ENCODE peak calls at places on chromosomes 6 and 20, in ten cellular contexts. Z is IMR-90, I is HepG2, Y is neural progenitor cell, X is GM06990, E is spleen, N is lower leg skin, Q is HFFc6, W is endodermal cell, V is sigmoid colon. F is an unnamed sample.

GRCh38 chr6:84193140-84193708 is 34.2 kb downstream of the CEP162 start:
- DNase-seq in Q (peak), E (no peak), I (no peak), N (no peak), X (no peak), Z (peak), V (no peak), Y (no peak), W (no peak), F (no peak)

GRCh38 chr20:15496501-15497039 is 1076.7 kb downstream of the KIF16B start:
- DNase-seq in E (no peak), W (no peak), Y (no peak), Z (no peak), V (no peak), I (no peak), X (no peak), Q (no peak), N (no peak), F (no peak)

GRCh38 chr20:48703107-48703506 is 124.7 kb downstream of the PREX1 start:
- DNase-seq in E (peak), Q (no peak), V (peak), Z (no peak), X (no peak), I (no peak), N (no peak), W (no peak), Y (no peak), F (no peak)

GRCh38 chr6:4401408-4402367 is 266.3 kb upstream of the ECI2 start:
- DNase-seq in W (no peak), V (no peak), Y (no peak), N (no peak), I (no peak), E (no peak), Q (no peak), Z (peak), X (no peak), F (no peak)

GRCh38 chr20:32834972-32835371 is 15.2 kb downstream of the MAPRE1 start:
- DNase-seq in Y (no peak), V (no peak), E (no peak), N (no peak), Q (no peak), I (no peak), X (no peak), Z (no peak), W (no peak), F (no peak)

GRCh38 chr6:34546551-34547321 is 9.4 kb downstream of the SPDEF start:
- DNase-seq in Z (no peak), Q (no peak), I (no peak), E (no peak), Y (no peak), V (peak), X (no peak), N (peak), W (no peak), F (no peak)

GRCh38 chr6:147970970-147971369 is 371.7 kb upstream of the SASH1 start:
- DNase-seq in Q (no peak), V (no peak), X (no peak), E (no peak), I (peak), Y (peak), N (no peak), W (no peak), Z (peak), F (no peak)

GRCh38 chr6:125057392-125058246 is 95.4 kb downstream of the RNF217 start:
- DNase-seq in Z (no peak), E (no peak), W (no peak), Q (no peak), I (peak), V (no peak), Y (no peak), X (no peak), N (no peak), F (no peak)

GRCh38 chr20:46230811-46231282 is 77.5 kb downstream of the CDH22 start:
- DNase-seq in E (no peak), Q (no peak), W (peak), Z (peak), V (no peak), X (no peak), I (peak), N (no peak), Y (peak), F (no peak)

GRCh38 chr6:156662025-156662445 is 115.1 kb upstream of the ARID1B start:
- DNase-seq in I (peak), E (no peak), V (no peak), Y (peak), W (peak), Q (no peak), X (no peak), Z (no peak), N (no peak), F (peak)

GRCh38 chr6:108896111-108896661 is 48.0 kb downstream of the ARMC2 start:
- DNase-seq in X (peak), E (no peak), W (no peak), Y (no peak), V (no peak), Z (peak), I (no peak), N (no peak), Q (peak), F (no peak)

GRCh38 chr6:29552512-29553051 is 7.0 kb downstream of the UBD start:
- DNase-seq in Z (peak), I (no peak), V (no peak), X (no peak), Q (peak), Y (peak), E (no peak), W (no peak), N (no peak), F (peak)

GRCh38 chr6:3561745-3562144 is 104.9 kb upstream of the SLC22A23 start:
- DNase-seq in W (peak), X (no peak), E (no peak), V (no peak), Y (peak), Z (peak), Q (no peak), N (no peak), I (peak), F (no peak)

GRCh38 chr20:13294522-13294921 is 73.4 kb downstream of the ISM1 start:
- DNase-seq in Y (no peak), X (no peak), V (no peak), E (no peak), Z (no peak), Q (no peak), N (no peak), I (no peak), W (no peak), F (no peak)

GRCh38 chr6:98831057-98832031 is 3.0 kb upstream of the POU3F2 start:
- DNase-seq in Q (no peak), V (no peak), N (no peak), Z (no peak), I (no peak), E (peak), X (no peak), Y (peak), W (peak), F (no peak)

GRCh38 chr6:102356170-102356569 is 962.7 kb downstream of the GRIK2 start:
- DNase-seq in N (no peak), I (no peak), E (peak), V (no peak), Q (no peak), W (peak), Z (no peak), Y (no peak), X (no peak), F (no peak)

GRCh38 chr20:24995741-24996448 is 3.3 kb upstream of the APMAP start:
- DNase-seq in V (peak), N (no peak), Z (no peak), E (peak), X (no peak), Y (peak), W (peak), I (no peak), Q (peak), F (no peak)

GRCh38 chr6:30875244-30876038 is 8.9 kb upstream of the DDR1 start:
- DNase-seq in Y (no peak), N (peak), I (no peak), E (no peak), W (peak), Q (no peak), X (no peak), Z (no peak), V (no peak), F (no peak)

GRCh38 chr6:157650261-157650640 is 172.8 kb upstream of the SNX9 start:
- DNase-seq in N (no peak), X (no peak), I (no peak), Y (no peak), Z (no peak), W (no peak), Q (no peak), E (no peak), V (peak), F (no peak)

GRCh38 chr6:80872194-80872950 is 765.9 kb downstream of the BCKDHB start:
- DNase-seq in X (no peak), E (no peak), Q (no peak), Z (no peak), V (no peak), I (no peak), N (peak), Y (no peak), W (no peak), F (no peak)

GRCh38 chr20:13180986-13181889 is 39.8 kb upstream of the ISM1 start:
- DNase-seq in V (no peak), Q (no peak), N (no peak), E (no peak), Z (no peak), W (no peak), I (no peak), X (no peak), Y (no peak), F (no peak)

GRCh38 chr6:159036673-159037072 is 8.1 kb downstream of the TAGAP start:
- DNase-seq in Q (no peak), W (no peak), I (no peak), E (no peak), X (no peak), V (no peak), Z (no peak), N (no peak), Y (no peak), F (no peak)

GRCh38 chr6:95087394-95088097 is 489.8 kb upstream of the MANEA start:
- DNase-seq in X (no peak), E (no peak), Z (peak), Q (peak), N (no peak), W (no peak), V (no peak), Y (no peak), I (peak), F (no peak)

GRCh38 chr20:2822073-2822472 is 5.9 kb downstream of the TMEM239 start:
- DNase-seq in Z (peak), Q (no peak), W (peak), X (no peak), Y (peak), E (no peak), N (no peak), V (no peak), I (no peak), F (peak)

GRCh38 chr20:63150911-63151531 is 64.9 kb downstream of the YTHDF1 start:
- DNase-seq in W (no peak), I (no peak), X (no peak), E (peak), N (no peak), V (no peak), Q (no peak), Y (no peak), Z (no peak), F (no peak)

GRCh38 chr6:104700371-104701185 is 159.1 kb downstream of the HACE1 start:
- DNase-seq in V (no peak), E (no peak), X (no peak), W (no peak), Z (no peak), I (no peak), Y (peak), N (no peak), Q (no peak), F (no peak)

GRCh38 chr6:104699598-104700329 is 160.0 kb downstream of the HACE1 start:
- DNase-seq in Q (no peak), E (no peak), W (no peak), V (no peak), Y (no peak), I (no peak), Z (no peak), N (no peak), X (no peak), F (no peak)

GRCh38 chr6:104704191-104704590 is 155.5 kb downstream of the HACE1 start:
- DNase-seq in I (no peak), X (no peak), E (no peak), Q (no peak), V (no peak), Z (no peak), N (no peak), Y (no peak), W (no peak), F (no peak)

GRCh38 chr6:104702126-104702841 is 157.4 kb downstream of the HACE1 start:
- DNase-seq in V (no peak), W (no peak), N (no peak), X (no peak), E (no peak), Y (no peak), Q (no peak), Z (no peak), I (no peak), F (no peak)

GRCh38 chr6:104698979-104699378 is 160.7 kb downstream of the HACE1 start:
- DNase-seq in N (no peak), Z (no peak), W (no peak), Q (no peak), I (no peak), V (no peak), E (no peak), X (no peak), Y (no peak), F (no peak)
- TF ChIP-seq CTCF in N (no peak), Z (no peak), W (peak), Q (peak), I (no peak), V (no peak), E (no peak), X (no peak), Y (no peak), F (no peak)

GRCh38 chr6:83192871-83193746 is at the start of the genes PGM3 and RWDD2A:
- DNase-seq in X (peak), W (peak), E (peak), I (peak), Z (peak), Q (peak), V (peak), Y (peak), N (peak), F (peak)
- TF ChIP-seq CTCF in X (no peak), W (no peak), E (no peak), I (no peak), Z (no peak), Q (no peak), V (no peak), Y (no peak), N (no peak), F (no peak)

GRCh38 chr6:132023490-132023889 is 72.3 kb upstream of the CCN2 start:
- DNase-seq in Q (no peak), I (peak), Y (peak), V (no peak), Z (no peak), X (no peak), W (peak), N (no peak), E (no peak), F (no peak)
- TF ChIP-seq CTCF in Q (no peak), I (peak), Y (peak), V (no peak), Z (peak), X (no peak), W (peak), N (no peak), E (no peak), F (no peak)

GRCh38 chr6:134577998-134578397 is 260.1 kb upstream of the SGK1 start:
- DNase-seq in W (no peak), V (no peak), N (no peak), I (no peak), E (no peak), Z (peak), X (no peak), Y (peak), Q (peak), F (no peak)
- TF ChIP-seq CTCF in W (peak), V (no peak), N (no peak), I (no peak), E (no peak), Z (peak), X (no peak), Y (peak), Q (peak), F (no peak)

GRCh38 chr20:49754596-49754995 is 40.9 kb upstream of the B4GALT5 start:
- DNase-seq in Q (no peak), V (no peak), E (no peak), N (no peak), X (no peak), W (no peak), Y (no peak), I (no peak), Z (no peak), F (no peak)

GRCh38 chr20:49752504-49752903 is 38.8 kb upstream of the B4GALT5 start:
- DNase-seq in X (no peak), W (no peak), Q (no peak), Z (no peak), V (no peak), N (no peak), Y (no peak), E (no peak), I (no peak), F (no peak)

GRCh38 chr20:49750611-49751396 is 37.1 kb upstream of the B4GALT5 start:
- DNase-seq in I (no peak), N (peak), X (peak), Q (no peak), Y (no peak), V (no peak), W (no peak), E (peak), Z (no peak), F (peak)

GRCh38 chr20:49751397-49751735 is 37.7 kb upstream of the B4GALT5 start:
- DNase-seq in N (no peak), E (no peak), I (no peak), W (no peak), Q (no peak), Z (no peak), X (no peak), V (peak), Y (no peak), F (no peak)

DNA sequence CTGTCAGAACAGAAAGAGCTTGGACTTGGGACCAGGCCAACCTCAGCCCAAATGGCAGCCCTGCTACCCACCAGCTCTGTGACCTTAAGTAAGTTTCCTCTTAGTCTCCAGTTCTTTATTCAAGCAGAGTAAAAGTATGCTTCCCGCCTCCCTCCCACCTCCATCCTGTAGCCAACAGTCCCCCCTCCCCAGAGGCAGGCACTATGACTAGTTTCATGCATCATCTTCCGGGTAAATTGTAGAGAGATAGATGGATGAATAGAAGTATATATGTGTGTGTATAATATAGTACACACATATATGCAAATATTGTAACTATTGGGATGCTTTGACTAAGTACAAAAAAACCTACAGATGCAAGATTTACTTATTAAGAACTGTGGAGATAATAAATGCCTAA is 39.5 kb upstream of the B4GALT5 start:
- DNase-seq in E (no peak), Q (no peak), N (no peak), X (no peak), Z (no peak), I (no peak), Y (no peak), V (no peak), W (no peak), F (no peak)
- TF ChIP-seq CTCF in E (no peak), Q (no peak), N (no peak), X (no peak), Z (no peak), I (no peak), Y (no peak), V (no peak), W (no peak), F (no peak)

GRCh38 chr20:42026599-42026998 is 408.4 kb upstream of the CHD6 start:
- DNase-seq in X (no peak), Q (no peak), Y (no peak), Z (no peak), I (no peak), V (no peak), W (no peak), E (no peak), N (no peak), F (no peak)

GRCh38 chr20:42024653-42025052 is 406.5 kb upstream of the CHD6 start:
- DNase-seq in V (no peak), E (no peak), W (peak), Z (no peak), N (no peak), Q (no peak), I (no peak), X (no peak), Y (peak), F (no peak)

DNA sequence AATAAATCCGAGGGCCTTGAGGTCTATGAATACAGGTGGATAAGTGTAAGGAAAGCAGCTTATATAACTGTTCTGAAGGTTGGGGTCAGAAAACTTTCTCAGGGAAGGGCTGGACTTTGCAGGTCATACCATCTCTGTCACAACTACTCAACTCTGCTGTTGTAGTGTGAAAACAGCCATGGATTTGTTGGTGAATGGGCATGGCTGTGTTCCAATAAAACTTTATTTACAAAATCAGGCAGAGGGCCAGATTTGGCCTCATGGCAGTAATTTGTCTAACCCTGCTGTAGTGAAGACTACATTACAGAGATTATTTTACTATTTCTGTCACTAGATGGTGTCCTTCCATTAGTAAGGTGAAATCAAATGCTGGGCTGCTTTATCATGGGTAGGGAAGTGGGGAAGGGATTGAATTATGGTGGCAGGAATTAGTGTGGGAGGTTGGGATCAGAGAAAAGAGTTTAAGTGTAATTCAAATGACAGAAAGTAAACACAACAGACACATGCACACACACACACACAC is 409.6 kb upstream of the CHD6 start:
- DNase-seq in Y (no peak), Q (no peak), Z (no peak), V (no peak), I (no peak), X (no peak), N (no peak), W (no peak), E (no peak), F (no peak)
- TF ChIP-seq CTCF in Y (peak), Q (no peak), Z (no peak), V (no peak), I (peak), X (no peak), N (no peak), W (peak), E (no peak), F (no peak)

F was measured in GM20000.